ENCODE peak calls at places on chromosomes 2 and 18, in nine cellular contexts. One of them, this sample, is unnamed.

GRCh38 chr2:190036071-190036470 is 26.5 kb downstream of the MSTN start:
- DNase-seq in breast epithelium: no peak
- DNase-seq in heart right ventricle: no peak
- DNase-seq in PC-3: no peak
- DNase-seq in nephron progenitor cell: no peak
- DNase-seq in GM12865: no peak
- DNase-seq in Panc1: no peak
- DNase-seq in hepatocyte: no peak
- DNase-seq in CD4-positive, alpha-beta T cell: no peak
- DNase-seq in this sample: no peak

GRCh38 chr18:47701133-47701532 is 229.3 kb downstream of the SMAD2 start:
- DNase-seq in breast epithelium: no peak
- DNase-seq in heart right ventricle: no peak
- DNase-seq in PC-3: no peak
- DNase-seq in nephron progenitor cell: no peak
- DNase-seq in GM12865: no peak
- DNase-seq in Panc1: no peak
- DNase-seq in hepatocyte: no peak
- DNase-seq in CD4-positive, alpha-beta T cell: no peak
- DNase-seq in this sample: no peak

GRCh38 chr2:25029183-25029554 is 12.7 kb upstream of the EFR3B start:
- DNase-seq in breast epithelium: no peak
- DNase-seq in heart right ventricle: no peak
- DNase-seq in PC-3: peak
- DNase-seq in nephron progenitor cell: no peak
- DNase-seq in GM12865: no peak
- DNase-seq in Panc1: no peak
- DNase-seq in hepatocyte: no peak
- DNase-seq in CD4-positive, alpha-beta T cell: no peak
- DNase-seq in this sample: no peak

GRCh38 chr2:235171511-235172130 is 219.8 kb downstream of the SH3BP4 start:
- DNase-seq in breast epithelium: no peak
- DNase-seq in heart right ventricle: no peak
- DNase-seq in PC-3: peak
- DNase-seq in nephron progenitor cell: no peak
- DNase-seq in GM12865: no peak
- DNase-seq in Panc1: no peak
- DNase-seq in hepatocyte: peak
- DNase-seq in CD4-positive, alpha-beta T cell: no peak
- DNase-seq in this sample: no peak

GRCh38 chr2:64259301-64259700 is 115.1 kb upstream of the PELI1 start:
- DNase-seq in breast epithelium: no peak
- DNase-seq in heart right ventricle: peak
- DNase-seq in PC-3: no peak
- DNase-seq in nephron progenitor cell: no peak
- DNase-seq in GM12865: no peak
- DNase-seq in Panc1: no peak
- DNase-seq in hepatocyte: no peak
- DNase-seq in CD4-positive, alpha-beta T cell: no peak
- DNase-seq in this sample: no peak

GRCh38 chr2:54803783-54804758 is 80.6 kb downstream of the EML6 start:
- DNase-seq in breast epithelium: no peak
- DNase-seq in heart right ventricle: no peak
- DNase-seq in PC-3: no peak
- DNase-seq in nephron progenitor cell: no peak
- DNase-seq in GM12865: no peak
- DNase-seq in Panc1: no peak
- DNase-seq in hepatocyte: no peak
- DNase-seq in CD4-positive, alpha-beta T cell: no peak
- DNase-seq in this sample: no peak

GRCh38 chr2:47201224-47201623 is 46.1 kb upstream of the STPG4 start:
- DNase-seq in breast epithelium: no peak
- DNase-seq in heart right ventricle: no peak
- DNase-seq in PC-3: peak
- DNase-seq in nephron progenitor cell: no peak
- DNase-seq in GM12865: no peak
- DNase-seq in Panc1: no peak
- DNase-seq in hepatocyte: no peak
- DNase-seq in CD4-positive, alpha-beta T cell: no peak
- DNase-seq in this sample: no peak

GRCh38 chr18:26617151-26617554 is 68.8 kb upstream of the KCTD1 start:
- DNase-seq in breast epithelium: no peak
- DNase-seq in heart right ventricle: no peak
- DNase-seq in PC-3: peak
- DNase-seq in nephron progenitor cell: no peak
- DNase-seq in GM12865: no peak
- DNase-seq in Panc1: no peak
- DNase-seq in hepatocyte: peak
- DNase-seq in CD4-positive, alpha-beta T cell: no peak
- DNase-seq in this sample: no peak

GRCh38 chr2:221075203-221075602 is 496.9 kb downstream of the EPHA4 start:
- DNase-seq in breast epithelium: no peak
- DNase-seq in heart right ventricle: no peak
- DNase-seq in PC-3: peak
- DNase-seq in nephron progenitor cell: no peak
- DNase-seq in GM12865: no peak
- DNase-seq in Panc1: no peak
- DNase-seq in hepatocyte: no peak
- DNase-seq in CD4-positive, alpha-beta T cell: no peak
- DNase-seq in this sample: no peak

GRCh38 chr18:36818652-36819051 is 10.2 kb downstream of the TPGS2 start:
- DNase-seq in breast epithelium: no peak
- DNase-seq in heart right ventricle: no peak
- DNase-seq in PC-3: no peak
- DNase-seq in nephron progenitor cell: no peak
- DNase-seq in GM12865: no peak
- DNase-seq in Panc1: no peak
- DNase-seq in hepatocyte: no peak
- DNase-seq in CD4-positive, alpha-beta T cell: no peak
- DNase-seq in this sample: no peak

GRCh38 chr2:111068435-111069058 is 52.2 kb upstream of the BCL2L11 start:
- DNase-seq in breast epithelium: peak
- DNase-seq in heart right ventricle: no peak
- DNase-seq in PC-3: peak
- DNase-seq in nephron progenitor cell: no peak
- DNase-seq in GM12865: no peak
- DNase-seq in Panc1: no peak
- DNase-seq in hepatocyte: peak
- DNase-seq in CD4-positive, alpha-beta T cell: no peak
- DNase-seq in this sample: no peak

GRCh38 chr2:113240150-113240914 is 38.4 kb downstream of the PAX8 start:
- DNase-seq in breast epithelium: peak
- DNase-seq in heart right ventricle: peak
- DNase-seq in PC-3: peak
- DNase-seq in nephron progenitor cell: no peak
- DNase-seq in GM12865: no peak
- DNase-seq in Panc1: peak
- DNase-seq in hepatocyte: peak
- DNase-seq in CD4-positive, alpha-beta T cell: no peak
- DNase-seq in this sample: no peak

GRCh38 chr2:156901373-156902031 is 356.0 kb upstream of the GALNT5 start:
- DNase-seq in breast epithelium: no peak
- DNase-seq in heart right ventricle: no peak
- DNase-seq in PC-3: peak
- DNase-seq in nephron progenitor cell: no peak
- DNase-seq in GM12865: no peak
- DNase-seq in Panc1: no peak
- DNase-seq in hepatocyte: peak
- DNase-seq in CD4-positive, alpha-beta T cell: no peak
- DNase-seq in this sample: no peak

GRCh38 chr18:12409466-12409865 is 1.7 kb downstream of the PRELID3A start:
- DNase-seq in breast epithelium: no peak
- DNase-seq in heart right ventricle: no peak
- DNase-seq in PC-3: no peak
- DNase-seq in nephron progenitor cell: no peak
- DNase-seq in GM12865: no peak
- DNase-seq in Panc1: no peak
- DNase-seq in hepatocyte: no peak
- DNase-seq in CD4-positive, alpha-beta T cell: no peak
- DNase-seq in this sample: no peak

GRCh38 chr2:181678033-181678586 is 2.2 kb downstream of the NEUROD1 start:
- DNase-seq in breast epithelium: peak
- DNase-seq in heart right ventricle: peak
- DNase-seq in PC-3: peak
- DNase-seq in nephron progenitor cell: peak
- DNase-seq in GM12865: peak
- DNase-seq in Panc1: no peak
- DNase-seq in hepatocyte: peak
- DNase-seq in CD4-positive, alpha-beta T cell: peak
- DNase-seq in this sample: peak

GRCh38 chr2:237209046-237209375 is 123.3 kb downstream of the COPS8 start:
- DNase-seq in breast epithelium: no peak
- DNase-seq in heart right ventricle: no peak
- DNase-seq in PC-3: no peak
- DNase-seq in nephron progenitor cell: no peak
- DNase-seq in GM12865: no peak
- DNase-seq in Panc1: no peak
- DNase-seq in hepatocyte: no peak
- DNase-seq in CD4-positive, alpha-beta T cell: no peak
- DNase-seq in this sample: no peak

GRCh38 chr2:240585101-240585500 is 1.4 kb upstream of the CAPN10 start:
- DNase-seq in breast epithelium: no peak
- DNase-seq in heart right ventricle: no peak
- DNase-seq in PC-3: no peak
- DNase-seq in nephron progenitor cell: no peak
- DNase-seq in GM12865: peak
- DNase-seq in Panc1: no peak
- DNase-seq in hepatocyte: no peak
- DNase-seq in CD4-positive, alpha-beta T cell: no peak
- DNase-seq in this sample: no peak

GRCh38 chr2:215870986-215871385 is 142.4 kb downstream of the MREG start:
- DNase-seq in breast epithelium: no peak
- DNase-seq in heart right ventricle: no peak
- DNase-seq in PC-3: peak
- DNase-seq in nephron progenitor cell: peak
- DNase-seq in GM12865: peak
- DNase-seq in Panc1: no peak
- DNase-seq in hepatocyte: no peak
- DNase-seq in CD4-positive, alpha-beta T cell: no peak
- DNase-seq in this sample: no peak

GRCh38 chr2:8229546-8229986 is 452.3 kb upstream of the ID2 start:
- DNase-seq in breast epithelium: no peak
- DNase-seq in heart right ventricle: peak
- DNase-seq in PC-3: peak
- DNase-seq in nephron progenitor cell: no peak
- DNase-seq in GM12865: peak
- DNase-seq in Panc1: no peak
- DNase-seq in hepatocyte: peak
- DNase-seq in CD4-positive, alpha-beta T cell: no peak
- DNase-seq in this sample: peak

GRCh38 chr2:131054488-131054887 is 38.8 kb downstream of the FAM168B start:
- DNase-seq in breast epithelium: no peak
- DNase-seq in heart right ventricle: no peak
- DNase-seq in PC-3: no peak
- DNase-seq in nephron progenitor cell: no peak
- DNase-seq in GM12865: no peak
- DNase-seq in Panc1: no peak
- DNase-seq in hepatocyte: no peak
- DNase-seq in CD4-positive, alpha-beta T cell: no peak
- DNase-seq in this sample: no peak

GRCh38 chr18:52615943-52616342 is 275.9 kb downstream of the DCC start:
- DNase-seq in breast epithelium: no peak
- DNase-seq in heart right ventricle: no peak
- DNase-seq in PC-3: no peak
- DNase-seq in nephron progenitor cell: no peak
- DNase-seq in GM12865: peak
- DNase-seq in Panc1: no peak
- DNase-seq in hepatocyte: no peak
- DNase-seq in CD4-positive, alpha-beta T cell: no peak
- DNase-seq in this sample: peak
- TF ChIP-seq CTCF in breast epithelium: no peak
- TF ChIP-seq CTCF in heart right ventricle: no peak
- TF ChIP-seq CTCF in PC-3: no peak
- TF ChIP-seq CTCF in nephron progenitor cell: no peak
- TF ChIP-seq CTCF in GM12865: no peak
- TF ChIP-seq CTCF in Panc1: no peak
- TF ChIP-seq CTCF in hepatocyte: no peak
- TF ChIP-seq CTCF in CD4-positive, alpha-beta T cell: no peak
- TF ChIP-seq CTCF in this sample: no peak

DNA sequence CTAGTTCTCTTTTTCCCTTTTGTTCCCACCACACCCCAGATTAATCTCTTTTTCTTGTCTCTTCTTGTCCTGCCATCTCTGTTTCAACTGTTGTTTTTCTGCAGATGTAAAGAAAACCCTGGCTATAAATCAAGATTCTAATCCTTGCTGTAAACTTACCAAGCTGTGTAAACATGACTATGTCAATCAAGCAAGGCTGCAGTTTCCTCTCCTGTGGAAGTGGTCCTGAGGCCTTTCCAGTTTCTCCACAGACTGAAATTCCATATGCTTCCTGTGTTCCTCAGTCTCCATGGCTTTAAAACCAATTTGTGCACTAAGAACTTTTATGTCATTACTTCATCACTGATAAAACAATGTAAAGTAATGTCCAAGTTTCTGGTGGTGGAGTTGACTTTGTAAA is 288.8 kb upstream of the PIK3C3 start:
- DNase-seq in breast epithelium: no peak
- DNase-seq in heart right ventricle: no peak
- DNase-seq in PC-3: peak
- DNase-seq in nephron progenitor cell: no peak
- DNase-seq in GM12865: no peak
- DNase-seq in Panc1: no peak
- DNase-seq in hepatocyte: no peak
- DNase-seq in CD4-positive, alpha-beta T cell: no peak
- DNase-seq in this sample: no peak
- TF ChIP-seq CTCF in breast epithelium: no peak
- TF ChIP-seq CTCF in heart right ventricle: no peak
- TF ChIP-seq CTCF in PC-3: no peak
- TF ChIP-seq CTCF in nephron progenitor cell: no peak
- TF ChIP-seq CTCF in GM12865: no peak
- TF ChIP-seq CTCF in Panc1: no peak
- TF ChIP-seq CTCF in hepatocyte: no peak
- TF ChIP-seq CTCF in CD4-positive, alpha-beta T cell: no peak
- TF ChIP-seq CTCF in this sample: no peak

DNA sequence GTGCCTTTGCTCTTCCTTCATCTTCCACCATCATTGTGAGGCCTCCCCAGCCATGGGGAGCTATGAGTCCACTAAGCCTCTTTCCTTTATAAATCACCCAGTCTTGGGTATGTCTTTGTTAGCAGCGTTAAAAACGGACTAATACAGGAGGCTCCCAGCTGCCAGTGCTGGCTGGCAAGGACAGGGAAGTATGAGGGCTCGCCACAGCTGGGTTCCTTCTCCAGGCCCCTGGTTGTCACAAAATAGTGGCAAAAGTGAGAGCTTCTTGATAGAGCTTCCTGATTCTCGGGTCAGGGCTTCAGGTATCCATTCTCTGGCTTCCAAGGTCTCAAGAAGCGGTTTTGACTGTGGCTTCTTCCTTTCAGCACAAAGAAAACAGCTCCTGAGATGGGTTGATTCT is 85.0 kb downstream of the ZNF516 start:
- DNase-seq in breast epithelium: no peak
- DNase-seq in heart right ventricle: no peak
- DNase-seq in PC-3: no peak
- DNase-seq in nephron progenitor cell: no peak
- DNase-seq in GM12865: no peak
- DNase-seq in Panc1: no peak
- DNase-seq in hepatocyte: no peak
- DNase-seq in CD4-positive, alpha-beta T cell: no peak
- DNase-seq in this sample: no peak
- TF ChIP-seq CTCF in breast epithelium: no peak
- TF ChIP-seq CTCF in heart right ventricle: no peak
- TF ChIP-seq CTCF in PC-3: no peak
- TF ChIP-seq CTCF in nephron progenitor cell: no peak
- TF ChIP-seq CTCF in GM12865: no peak
- TF ChIP-seq CTCF in Panc1: no peak
- TF ChIP-seq CTCF in hepatocyte: no peak
- TF ChIP-seq CTCF in CD4-positive, alpha-beta T cell: no peak
- TF ChIP-seq CTCF in this sample: no peak

GRCh38 chr2:201116959-201117734 is 1.2 kb downstream of the CFLAR start:
- DNase-seq in breast epithelium: no peak
- DNase-seq in heart right ventricle: peak
- DNase-seq in PC-3: peak
- DNase-seq in nephron progenitor cell: no peak
- DNase-seq in GM12865: peak
- DNase-seq in Panc1: peak
- DNase-seq in hepatocyte: peak
- DNase-seq in CD4-positive, alpha-beta T cell: no peak
- DNase-seq in this sample: peak
- TF ChIP-seq CTCF in breast epithelium: no peak
- TF ChIP-seq CTCF in heart right ventricle: peak
- TF ChIP-seq CTCF in PC-3: peak
- TF ChIP-seq CTCF in nephron progenitor cell: no peak
- TF ChIP-seq CTCF in GM12865: peak
- TF ChIP-seq CTCF in Panc1: no peak
- TF ChIP-seq CTCF in hepatocyte: peak
- TF ChIP-seq CTCF in CD4-positive, alpha-beta T cell: peak
- TF ChIP-seq CTCF in this sample: peak

This sample was measured in GM13976.